ENCODE peak calls at places on chromosomes 3 and 15, in four cellular contexts. H is effector memory CD4-positive, alpha-beta T cell; R is psoas muscle; C is Peyer's patch. B is an unnamed sample.

GRCh38 chr3:180383332-180384020 is 218.5 kb upstream of the TTC14 start:
- DNase-seq in H (no peak), R (no peak), C (no peak), B (no peak)

GRCh38 chr3:192409838-192410683 is 317.3 kb downstream of the FGF12 start:
- DNase-seq in H (no peak), R (no peak), C (no peak), B (no peak)

GRCh38 chr15:38598749-38599148 is 34.1 kb upstream of the RASGRP1 start:
- DNase-seq in H (no peak), R (no peak), C (no peak), B (no peak)

GRCh38 chr15:33086500-33087141 is 107.9 kb downstream of the FMN1 start:
- DNase-seq in H (no peak), R (no peak), C (no peak), B (no peak)

GRCh38 chr3:115469649-115470048 is 153.7 kb upstream of the GAP43 start:
- DNase-seq in H (no peak), R (no peak), C (no peak), B (no peak)

GRCh38 chr3:111081008-111081545 is 9.5 kb downstream of the NECTIN3 start:
- DNase-seq in H (no peak), R (no peak), C (no peak), B (no peak)

GRCh38 chr15:56473017-56473416 is 8.1 kb upstream of the MNS1 start:
- DNase-seq in H (no peak), R (no peak), C (no peak), B (no peak)

GRCh38 chr3:118067439-118067838 is 967.2 kb downstream of the IGSF11 start:
- DNase-seq in H (no peak), R (no peak), C (no peak), B (no peak)

GRCh38 chr3:126053513-126053912 is 30.4 kb downstream of the SLC41A3 start:
- DNase-seq in H (no peak), R (no peak), C (no peak), B (no peak)

GRCh38 chr15:31228980-31229826 is 97.4 kb upstream of the KLF13 start:
- DNase-seq in H (no peak), R (no peak), C (peak; percentile 51), B (no peak)

GRCh38 chr15:65286069-65286703 is 497 bp downstream of the PARP16 start:
- DNase-seq in H (no peak), R (no peak), C (peak; percentile 29), B (peak; percentile 74)

GRCh38 chr3:100634493-100635272 is 25.3 kb downstream of the ADGRG7 start:
- DNase-seq in H (no peak), R (no peak), C (no peak), B (no peak)

GRCh38 chr3:177111541-177111949 is 85.7 kb downstream of the TBL1XR1 start:
- DNase-seq in H (no peak), R (no peak), C (no peak), B (no peak)

DNA sequence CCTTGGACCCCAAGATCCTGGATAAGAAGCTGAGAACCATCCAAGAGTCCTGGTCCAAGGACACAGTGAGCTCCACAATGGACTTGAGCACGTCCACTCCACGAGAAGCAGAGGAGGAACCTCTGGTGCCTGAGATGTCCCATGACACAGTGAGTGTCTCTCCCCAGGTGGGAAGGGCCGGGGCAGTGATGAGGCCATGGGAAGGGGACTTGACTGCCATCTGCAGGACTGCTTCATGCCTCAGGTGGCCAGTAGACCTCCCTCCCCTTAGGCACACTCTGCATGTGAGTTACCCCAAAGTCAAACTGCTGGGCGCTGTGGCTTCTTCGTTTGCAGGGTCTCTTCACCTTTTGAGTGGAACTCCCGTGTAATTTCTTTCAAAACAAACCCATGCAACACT is 59.7 kb downstream of the CCDC33 start:
- DNase-seq in H (no peak), R (no peak), C (no peak), B (no peak)
- H3K27me3 ChIP-seq in H (peaks cover 5% of the 10 kb centered on the region), R (peaks cover 17% of the 10 kb centered on the region), C (no peaks in the 10 kb centered on the region), B (no peaks in the 10 kb centered on the region)

GRCh38 chr3:127456471-127457093 is 134.0 kb downstream of the TPRA1 start:
- DNase-seq in H (no peak), R (no peak), C (no peak), B (peak; percentile 19)

GRCh38 chr3:127457746-127458145 is 132.8 kb downstream of the TPRA1 start:
- DNase-seq in H (no peak), R (no peak), C (no peak), B (no peak)

GRCh38 chr3:127458698-127459097 is 131.8 kb downstream of the TPRA1 start:
- DNase-seq in H (no peak), R (no peak), C (no peak), B (no peak)

GRCh38 chr3:127455541-127456450 is 134.7 kb downstream of the TPRA1 start:
- DNase-seq in H (no peak), R (peak; percentile 76), C (no peak), B (peak; percentile 72)

GRCh38 chr3:127457094-127457475 is 133.4 kb downstream of the TPRA1 start:
- DNase-seq in H (no peak), R (peak; percentile 46), C (no peak), B (peak; percentile 66)
- H3K27me3 ChIP-seq in H (peaks cover 41% of the 10 kb centered on the region), R (peaks cover 54% of the 10 kb centered on the region), C (peaks cover 12% of the 10 kb centered on the region), B (peaks cover 4% of the 10 kb centered on the region)

GRCh38 chr3:184384856-184385422 is 5.1 kb downstream of the CHRD start:
- DNase-seq in H (no peak), R (no peak), C (no peak), B (no peak)
- H3K27me3 ChIP-seq in H (peaks cover 23% of the 10 kb centered on the region), R (peaks cover 14% of the 10 kb centered on the region), C (peaks cover 9% of the 10 kb centered on the region), B (no peaks in the 10 kb centered on the region)

GRCh38 chr15:45473068-45473467 is 49.5 kb downstream of the SLC30A4 start:
- DNase-seq in H (no peak), R (no peak), C (no peak), B (no peak)
- H3K27me3 ChIP-seq in H (no peaks in the 10 kb centered on the region), R (peaks cover 3% of the 10 kb centered on the region), C (no peaks in the 10 kb centered on the region), B (peaks cover 20% of the 10 kb centered on the region)

DNA sequence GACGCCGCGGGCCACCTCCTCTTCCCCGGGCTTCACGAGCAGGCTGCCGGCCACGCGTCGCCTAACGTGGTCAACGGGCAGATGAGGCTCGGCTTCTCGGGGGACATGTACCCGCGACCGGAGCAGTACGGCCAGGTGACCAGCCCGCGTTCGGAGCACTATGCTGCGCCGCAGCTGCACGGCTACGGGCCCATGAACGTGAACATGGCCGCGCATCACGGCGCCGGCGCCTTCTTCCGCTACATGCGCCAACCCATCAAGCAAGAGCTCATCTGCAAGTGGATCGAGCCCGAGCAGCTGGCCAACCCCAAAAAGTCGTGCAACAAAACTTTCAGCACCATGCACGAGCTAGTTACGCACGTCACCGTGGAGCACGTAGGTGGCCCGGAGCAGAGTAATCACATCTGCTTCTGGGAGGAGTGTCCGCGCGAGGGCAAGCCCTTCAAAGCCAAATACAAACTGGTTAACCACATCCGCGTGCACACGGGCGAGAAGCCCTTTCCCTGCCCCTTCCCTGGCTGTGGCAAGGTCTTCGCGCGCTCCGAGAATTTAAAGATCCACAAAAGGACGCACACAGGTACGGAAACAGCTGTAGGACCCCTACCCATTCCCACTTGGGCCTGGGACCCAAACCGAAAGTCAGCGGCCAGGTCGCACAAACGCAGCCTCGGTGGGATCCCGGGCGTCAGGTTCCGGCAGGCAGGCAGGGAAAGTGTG is 1.5 kb downstream of the ZIC1 start:
- DNase-seq in H (no peak), R (no peak), C (no peak), B (no peak)
- H3K27me3 ChIP-seq in H (peaks cover 71% of the 10 kb centered on the region), R (peaks cover 76% of the 10 kb centered on the region), C (peaks cover 78% of the 10 kb centered on the region), B (peaks cover 20% of the 10 kb centered on the region)

DNA sequence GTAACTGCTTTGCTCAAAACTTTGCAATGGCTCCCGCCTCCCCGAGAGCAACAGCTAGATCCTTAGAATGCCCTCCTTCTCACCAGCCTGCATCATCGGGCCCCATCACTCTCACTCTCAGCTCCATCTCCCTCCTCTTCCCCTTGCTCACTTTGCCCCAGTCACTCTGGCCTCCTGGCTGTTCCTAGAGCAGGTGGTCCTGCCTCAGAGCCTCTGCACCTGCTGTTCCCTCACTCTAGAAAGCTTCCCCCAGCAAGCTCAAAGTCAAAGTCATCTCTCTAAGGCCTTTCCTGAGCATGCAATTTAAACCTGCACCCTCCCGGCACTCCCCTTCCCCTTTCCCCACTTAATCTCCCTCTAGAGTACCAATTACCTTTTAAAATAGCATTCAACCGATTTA is 16.1 kb upstream of the HES1 start:
- DNase-seq in H (no peak), R (no peak), C (no peak), B (peak; percentile 12)
- H3K27me3 ChIP-seq in H (no peaks in the 10 kb centered on the region), R (no peaks in the 10 kb centered on the region), C (no peaks in the 10 kb centered on the region), B (no peaks in the 10 kb centered on the region)

B was measured in tibial artery.